ENCODE peak calls at places on chromosomes 7 and 10, in nine cellular contexts. F is SJCRH30, M is suprapubic skin, T is neural progenitor cell, B is thoracic aorta, P is PC-9, K is fibroblast of lung, G is colonic mucosa, D is SK-N-SH. S is an unnamed sample. For H3K9me3 and H3K4me1, the result is how much of the 10 kb centered on the place peaks cover.

GRCh38 chr7:134710854-134711624 is 64.4 kb downstream of the BPGM start:
- DNase-seq in G (no peak), T (no peak), D (no peak), B (no peak), P (no peak), K (peak), F (no peak), M (no peak), S (no peak)

GRCh38 chr7:47758546-47758945 is 176.6 kb upstream of the TNS3 start:
- DNase-seq in M (no peak), G (no peak), B (peak), K (peak), D (no peak), P (no peak), F (no peak), T (no peak), S (no peak)

GRCh38 chr7:137489880-137490279 is 146.3 kb upstream of the PTN start:
- DNase-seq in D (no peak), P (no peak), K (no peak), G (no peak), M (no peak), T (no peak), F (no peak), B (no peak), S (no peak)

GRCh38 chr7:90677742-90678439 is 81.8 kb downstream of the CDK14 start:
- DNase-seq in K (no peak), D (no peak), G (no peak), B (no peak), M (no peak), F (no peak), T (peak), P (no peak), S (no peak)

GRCh38 chr7:118758582-118758981 is 534.1 kb downstream of the ANKRD7 start:
- DNase-seq in K (no peak), G (no peak), D (no peak), M (no peak), T (no peak), B (no peak), F (no peak), P (no peak), S (no peak)

GRCh38 chr7:130961128-130961601 is 227.2 kb upstream of the KLF14 start:
- DNase-seq in D (no peak), G (no peak), K (peak), M (no peak), F (no peak), T (no peak), P (peak), B (no peak), S (no peak)

GRCh38 chr10:79320785-79321493 is 26.3 kb upstream of the PPIF start:
- DNase-seq in K (peak), F (no peak), T (no peak), P (peak), D (no peak), G (no peak), M (no peak), B (no peak), S (no peak)

GRCh38 chr10:108250954-108251620 is 1086.6 kb upstream of the SORCS1 start:
- DNase-seq in F (peak), P (no peak), M (no peak), B (no peak), K (peak), T (no peak), G (no peak), D (peak), S (no peak)

GRCh38 chr7:131095346-131095745 is 232.3 kb upstream of the MKLN1 start:
- DNase-seq in T (no peak), M (no peak), D (no peak), G (no peak), P (no peak), K (peak), F (no peak), B (no peak), S (no peak)

GRCh38 chr7:68063171-68063570 is 1066.5 kb downstream of the TYW1 start:
- DNase-seq in G (no peak), B (no peak), M (no peak), F (no peak), T (peak), P (no peak), K (no peak), D (peak), S (no peak)

GRCh38 chr10:14386202-14386593 is 55.5 kb upstream of the FRMD4A start:
- DNase-seq in M (no peak), B (no peak), F (peak), P (peak), T (no peak), D (no peak), G (no peak), K (peak), S (no peak)

GRCh38 chr10:3131098-3131497 is 41.5 kb downstream of the PITRM1 start:
- DNase-seq in M (no peak), D (no peak), B (no peak), G (no peak), K (no peak), T (no peak), P (peak), F (no peak), S (no peak)

GRCh38 chr7:5213286-5213645 is 23.2 kb downstream of the WIPI2 start:
- DNase-seq in T (no peak), F (no peak), K (no peak), P (no peak), D (no peak), M (peak), B (no peak), G (no peak), S (no peak)

GRCh38 chr7:139716156-139716942 is 61.4 kb downstream of the HIPK2 start:
- DNase-seq in G (no peak), T (no peak), F (no peak), B (no peak), K (no peak), M (no peak), D (no peak), P (no peak), S (no peak)

GRCh38 chr10:111207525-111207924 is 130.7 kb downstream of the ADRA2A start:
- DNase-seq in P (no peak), F (no peak), B (no peak), G (peak), K (no peak), T (peak), M (no peak), D (peak), S (no peak)

DNA sequence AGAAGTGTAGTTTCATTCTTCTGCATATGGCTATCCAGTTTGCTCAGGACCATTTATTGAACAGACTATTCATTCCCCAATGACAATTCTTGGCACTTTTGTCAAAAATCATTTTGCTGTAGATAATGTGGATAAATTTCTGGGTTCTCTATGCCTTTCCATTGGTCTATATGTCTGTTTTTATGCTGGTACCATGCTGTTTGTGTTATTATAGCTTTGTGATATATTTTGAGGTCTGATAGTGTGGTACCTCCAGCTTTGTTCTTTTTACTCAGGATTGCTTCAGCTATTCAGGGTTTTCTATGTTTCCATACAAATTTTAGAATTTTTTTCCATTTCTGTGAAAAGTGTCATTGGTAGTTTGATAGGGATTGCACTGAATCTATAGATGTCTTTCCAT is 315.3 kb upstream of the KAT6B start:
- DNase-seq in P (no peak), T (no peak), F (no peak), K (no peak), G (no peak), M (no peak), D (no peak), B (no peak), S (no peak)
- H3K9me3 ChIP-seq in P (under half), T (under half), F (under half), K (under half), G (under half), M (under half), D (under half), B (under half), S (under half)

DNA sequence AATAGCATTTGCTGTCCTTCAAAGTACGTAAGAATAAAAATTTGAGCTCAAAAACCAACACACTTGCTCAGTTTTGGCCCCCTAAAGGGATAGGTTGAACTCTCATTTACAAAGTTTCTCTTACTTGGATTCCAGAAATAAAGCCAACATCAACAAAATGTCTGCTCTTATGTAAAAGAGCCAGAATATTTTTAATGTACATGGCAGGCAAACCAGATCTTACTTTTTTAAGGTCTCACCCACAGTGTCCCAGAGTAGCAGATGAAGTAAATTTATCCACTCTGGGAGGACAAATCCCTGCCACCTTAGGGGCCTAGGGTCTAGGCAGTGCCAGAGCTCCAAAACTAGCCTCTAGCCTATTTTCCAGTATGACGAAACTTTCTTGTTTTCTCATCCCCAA is 159.6 kb downstream of the SKAP2 start:
- DNase-seq in G (no peak), P (no peak), T (no peak), K (peak), D (no peak), F (no peak), M (no peak), B (no peak), S (no peak)
- H3K4me3 ChIP-seq in G (no peak), P (no peak), T (no peak), K (no peak), D (no peak), F (no peak), M (no peak), B (no peak), S (no peak)

DNA sequence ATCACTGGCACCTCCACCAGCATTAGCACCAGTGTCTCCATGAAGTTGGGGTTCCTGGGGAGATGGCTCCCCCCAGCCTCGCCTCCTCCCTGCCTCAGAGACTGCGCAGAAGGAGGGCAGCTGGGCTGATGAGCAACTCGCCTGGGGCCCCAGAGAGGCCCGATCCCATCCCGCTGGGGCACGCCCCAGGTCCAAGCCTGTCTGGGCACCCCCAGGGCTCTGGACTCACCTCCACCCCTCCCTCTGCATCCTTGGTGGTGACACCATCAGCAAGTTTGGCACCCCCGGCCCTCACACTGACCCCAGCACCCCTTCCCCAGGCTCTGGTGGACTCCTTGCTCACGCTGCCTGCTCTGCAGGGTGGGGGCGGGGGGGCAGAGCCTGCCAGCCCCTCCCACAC is 89.5 kb downstream of the LHPP start:
- DNase-seq in F (no peak), T (no peak), M (no peak), K (no peak), D (no peak), P (no peak), G (no peak), B (no peak), S (no peak)
- H3K4me1 ChIP-seq in F (under half), T (under half), M (under half), K (under half), D (under half), P (under half), G (under half), B (under half), S (under half)

DNA sequence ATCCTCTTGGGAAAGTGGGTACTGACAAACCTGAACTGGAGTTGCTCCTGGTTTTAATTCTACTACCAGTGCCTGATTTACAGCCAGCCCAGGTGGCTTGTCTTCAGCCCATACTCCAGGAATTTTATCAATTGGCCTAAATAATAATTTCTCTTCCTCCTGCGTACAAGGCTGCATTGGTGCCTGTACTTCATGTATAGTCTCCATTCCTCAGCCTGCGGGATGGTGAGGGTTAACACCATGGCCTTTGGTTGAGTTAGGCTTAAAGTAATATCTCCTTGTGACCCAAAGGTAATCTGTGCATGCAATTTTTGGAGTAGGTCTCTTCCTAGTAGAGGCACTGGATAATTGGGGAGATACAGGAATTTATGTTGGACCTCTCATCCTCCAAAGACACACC is 5.5 kb upstream of the ZNF117 start:
- DNase-seq in B (no peak), D (no peak), T (no peak), K (no peak), M (no peak), P (no peak), G (no peak), F (no peak), S (no peak)
- H3K9me3 ChIP-seq in B (under half), D (under half), T (under half), K (under half), M (under half), P (under half), G (under half), F (under half), S (under half)

GRCh38 chr10:75110006-75110632 is 1.3 kb upstream of the SAMD8 start:
- DNase-seq in B (no peak), M (peak), G (no peak), P (no peak), T (no peak), D (no peak), K (no peak), F (no peak), S (no peak)
- H3K4me3 ChIP-seq in B (no peak), M (no peak), G (no peak), P (peak), T (no peak), D (no peak), K (no peak), F (peak), S (peak)

GRCh38 chr10:37857287-37858211 is at the start of gene ZNF248:
- DNase-seq in M (peak), D (peak), B (peak), K (peak), F (peak), T (no peak), P (peak), G (peak), S (peak)
- H3K4me1 ChIP-seq in M (under half), D (under half), B (under half), K (under half), F (under half), T (under half), P (under half), G (under half), S (under half)

GRCh38 chr7:157928171-157928794 is 591.5 kb downstream of the DNAJB6 start:
- DNase-seq in G (no peak), D (no peak), K (no peak), M (no peak), B (no peak), P (no peak), F (no peak), T (no peak), S (no peak)
- H3K9me3 ChIP-seq in G (under half), D (under half), K (under half), M (under half), B (under half), P (under half), F (under half), T (under half), S (under half)

S was measured in psoas muscle.